ENCODE peak calls at places on chromosome 13, in nine cellular contexts. One of them, this sample, is unnamed. For H3K36me3, the result is how much of the 10 kb centered on the place peaks cover.

GRCh38 chr13:75299913-75300862 is 181.8 kb downstream of the TBC1D4 start:
- DNase-seq in hepatocyte: no peak
- DNase-seq in aorta: no peak
- DNase-seq in cardiac muscle cell: no peak
- DNase-seq in tibial nerve: no peak
- DNase-seq in CD8-positive, alpha-beta T cell: no peak
- DNase-seq in left ventricle myocardium inferior: no peak
- DNase-seq in neuronal stem cell: no peak
- DNase-seq in heart right ventricle: no peak
- DNase-seq in this sample: no peak

GRCh38 chr13:63112799-63113395 is 1697.2 kb upstream of the PCDH20 start:
- DNase-seq in hepatocyte: no peak
- DNase-seq in aorta: no peak
- DNase-seq in cardiac muscle cell: no peak
- DNase-seq in tibial nerve: no peak
- DNase-seq in CD8-positive, alpha-beta T cell: no peak
- DNase-seq in left ventricle myocardium inferior: no peak
- DNase-seq in neuronal stem cell: no peak
- DNase-seq in heart right ventricle: no peak
- DNase-seq in this sample: no peak

GRCh38 chr13:25440081-25440480 is 68.3 kb downstream of the ATP8A2 start:
- DNase-seq in hepatocyte: no peak
- DNase-seq in aorta: no peak
- DNase-seq in cardiac muscle cell: no peak
- DNase-seq in tibial nerve: no peak
- DNase-seq in CD8-positive, alpha-beta T cell: no peak
- DNase-seq in left ventricle myocardium inferior: no peak
- DNase-seq in neuronal stem cell: no peak
- DNase-seq in heart right ventricle: no peak
- DNase-seq in this sample: no peak

GRCh38 chr13:28442872-28443271 is 52.1 kb downstream of the FLT1 start:
- DNase-seq in hepatocyte: no peak
- DNase-seq in aorta: no peak
- DNase-seq in cardiac muscle cell: peak
- DNase-seq in tibial nerve: no peak
- DNase-seq in CD8-positive, alpha-beta T cell: no peak
- DNase-seq in left ventricle myocardium inferior: peak
- DNase-seq in neuronal stem cell: no peak
- DNase-seq in heart right ventricle: no peak
- DNase-seq in this sample: no peak

GRCh38 chr13:109494955-109495354 is 291.4 kb downstream of the IRS2 start:
- DNase-seq in hepatocyte: no peak
- DNase-seq in aorta: no peak
- DNase-seq in cardiac muscle cell: no peak
- DNase-seq in tibial nerve: no peak
- DNase-seq in CD8-positive, alpha-beta T cell: no peak
- DNase-seq in left ventricle myocardium inferior: no peak
- DNase-seq in neuronal stem cell: no peak
- DNase-seq in heart right ventricle: no peak
- DNase-seq in this sample: no peak

GRCh38 chr13:101346942-101347728 is 69.2 kb downstream of the NALCN start:
- DNase-seq in hepatocyte: no peak
- DNase-seq in aorta: no peak
- DNase-seq in cardiac muscle cell: no peak
- DNase-seq in tibial nerve: no peak
- DNase-seq in CD8-positive, alpha-beta T cell: no peak
- DNase-seq in left ventricle myocardium inferior: no peak
- DNase-seq in neuronal stem cell: no peak
- DNase-seq in heart right ventricle: no peak
- DNase-seq in this sample: no peak

GRCh38 chr13:52004508-52005183 is 6.6 kb downstream of the ATP7B start:
- DNase-seq in hepatocyte: no peak
- DNase-seq in aorta: no peak
- DNase-seq in cardiac muscle cell: no peak
- DNase-seq in tibial nerve: no peak
- DNase-seq in CD8-positive, alpha-beta T cell: no peak
- DNase-seq in left ventricle myocardium inferior: no peak
- DNase-seq in neuronal stem cell: no peak
- DNase-seq in heart right ventricle: no peak
- DNase-seq in this sample: no peak

GRCh38 chr13:43804461-43805070 is 17.8 kb upstream of the ENOX1 start:
- DNase-seq in hepatocyte: peak
- DNase-seq in aorta: no peak
- DNase-seq in cardiac muscle cell: peak
- DNase-seq in tibial nerve: no peak
- DNase-seq in CD8-positive, alpha-beta T cell: peak
- DNase-seq in left ventricle myocardium inferior: no peak
- DNase-seq in neuronal stem cell: peak
- DNase-seq in heart right ventricle: peak
- DNase-seq in this sample: peak

GRCh38 chr13:45473627-45474026 is 8.9 kb downstream of the COG3 start:
- DNase-seq in hepatocyte: no peak
- DNase-seq in aorta: no peak
- DNase-seq in cardiac muscle cell: peak
- DNase-seq in tibial nerve: no peak
- DNase-seq in CD8-positive, alpha-beta T cell: peak
- DNase-seq in left ventricle myocardium inferior: no peak
- DNase-seq in neuronal stem cell: no peak
- DNase-seq in heart right ventricle: no peak
- DNase-seq in this sample: peak

GRCh38 chr13:64675256-64675892 is 2554.8 kb downstream of the PCDH9 start:
- DNase-seq in hepatocyte: peak
- DNase-seq in aorta: no peak
- DNase-seq in cardiac muscle cell: no peak
- DNase-seq in tibial nerve: no peak
- DNase-seq in CD8-positive, alpha-beta T cell: no peak
- DNase-seq in left ventricle myocardium inferior: no peak
- DNase-seq in neuronal stem cell: no peak
- DNase-seq in heart right ventricle: no peak
- DNase-seq in this sample: no peak

GRCh38 chr13:58254961-58255360 is 623.4 kb downstream of the PCDH17 start:
- DNase-seq in hepatocyte: no peak
- DNase-seq in aorta: no peak
- DNase-seq in cardiac muscle cell: no peak
- DNase-seq in tibial nerve: no peak
- DNase-seq in CD8-positive, alpha-beta T cell: no peak
- DNase-seq in left ventricle myocardium inferior: no peak
- DNase-seq in neuronal stem cell: peak
- DNase-seq in heart right ventricle: no peak
- DNase-seq in this sample: no peak
- H3K4me3 ChIP-seq in hepatocyte: no peak
- H3K4me3 ChIP-seq in aorta: no peak
- H3K4me3 ChIP-seq in cardiac muscle cell: no peak
- H3K4me3 ChIP-seq in tibial nerve: no peak
- H3K4me3 ChIP-seq in CD8-positive, alpha-beta T cell: no peak
- H3K4me3 ChIP-seq in left ventricle myocardium inferior: no peak
- H3K4me3 ChIP-seq in neuronal stem cell: no peak
- H3K4me3 ChIP-seq in heart right ventricle: no peak
- H3K4me3 ChIP-seq in this sample: no peak

GRCh38 chr13:111303559-111303958 is 16.9 kb upstream of the TEX29 start:
- DNase-seq in hepatocyte: no peak
- DNase-seq in aorta: no peak
- DNase-seq in cardiac muscle cell: no peak
- DNase-seq in tibial nerve: no peak
- DNase-seq in CD8-positive, alpha-beta T cell: no peak
- DNase-seq in left ventricle myocardium inferior: no peak
- DNase-seq in neuronal stem cell: no peak
- DNase-seq in heart right ventricle: no peak
- DNase-seq in this sample: no peak
- H3K36me3 ChIP-seq in hepatocyte: under half
- H3K36me3 ChIP-seq in aorta: under half
- H3K36me3 ChIP-seq in cardiac muscle cell: under half
- H3K36me3 ChIP-seq in tibial nerve: under half
- H3K36me3 ChIP-seq in CD8-positive, alpha-beta T cell: under half
- H3K36me3 ChIP-seq in left ventricle myocardium inferior: half or more
- H3K36me3 ChIP-seq in neuronal stem cell: half or more
- H3K36me3 ChIP-seq in heart right ventricle: half or more
- H3K36me3 ChIP-seq in this sample: under half

GRCh38 chr13:80036845-80037504 is 304.0 kb downstream of the SPRY2 start:
- DNase-seq in hepatocyte: no peak
- DNase-seq in aorta: peak
- DNase-seq in cardiac muscle cell: no peak
- DNase-seq in tibial nerve: no peak
- DNase-seq in CD8-positive, alpha-beta T cell: no peak
- DNase-seq in left ventricle myocardium inferior: no peak
- DNase-seq in neuronal stem cell: no peak
- DNase-seq in heart right ventricle: no peak
- DNase-seq in this sample: no peak
- H3K4me3 ChIP-seq in hepatocyte: no peak
- H3K4me3 ChIP-seq in aorta: no peak
- H3K4me3 ChIP-seq in cardiac muscle cell: no peak
- H3K4me3 ChIP-seq in tibial nerve: no peak
- H3K4me3 ChIP-seq in CD8-positive, alpha-beta T cell: no peak
- H3K4me3 ChIP-seq in left ventricle myocardium inferior: no peak
- H3K4me3 ChIP-seq in neuronal stem cell: no peak
- H3K4me3 ChIP-seq in heart right ventricle: no peak
- H3K4me3 ChIP-seq in this sample: no peak

GRCh38 chr13:113464476-113464875 is 11.2 kb upstream of the ADPRHL1 start:
- DNase-seq in hepatocyte: no peak
- DNase-seq in aorta: no peak
- DNase-seq in cardiac muscle cell: no peak
- DNase-seq in tibial nerve: no peak
- DNase-seq in CD8-positive, alpha-beta T cell: no peak
- DNase-seq in left ventricle myocardium inferior: no peak
- DNase-seq in neuronal stem cell: no peak
- DNase-seq in heart right ventricle: no peak
- DNase-seq in this sample: no peak

GRCh38 chr13:113458218-113459065 is 5.2 kb upstream of the ADPRHL1 start:
- DNase-seq in hepatocyte: no peak
- DNase-seq in aorta: no peak
- DNase-seq in cardiac muscle cell: peak
- DNase-seq in tibial nerve: no peak
- DNase-seq in CD8-positive, alpha-beta T cell: no peak
- DNase-seq in left ventricle myocardium inferior: no peak
- DNase-seq in neuronal stem cell: no peak
- DNase-seq in heart right ventricle: peak
- DNase-seq in this sample: peak

GRCh38 chr13:113460599-113460998 is 7.3 kb upstream of the ADPRHL1 start:
- DNase-seq in hepatocyte: no peak
- DNase-seq in aorta: no peak
- DNase-seq in cardiac muscle cell: no peak
- DNase-seq in tibial nerve: no peak
- DNase-seq in CD8-positive, alpha-beta T cell: no peak
- DNase-seq in left ventricle myocardium inferior: no peak
- DNase-seq in neuronal stem cell: no peak
- DNase-seq in heart right ventricle: no peak
- DNase-seq in this sample: peak

GRCh38 chr13:113460064-113460555 is 6.8 kb upstream of the ADPRHL1 start:
- DNase-seq in hepatocyte: no peak
- DNase-seq in aorta: no peak
- DNase-seq in cardiac muscle cell: no peak
- DNase-seq in tibial nerve: no peak
- DNase-seq in CD8-positive, alpha-beta T cell: no peak
- DNase-seq in left ventricle myocardium inferior: no peak
- DNase-seq in neuronal stem cell: no peak
- DNase-seq in heart right ventricle: no peak
- DNase-seq in this sample: no peak

DNA sequence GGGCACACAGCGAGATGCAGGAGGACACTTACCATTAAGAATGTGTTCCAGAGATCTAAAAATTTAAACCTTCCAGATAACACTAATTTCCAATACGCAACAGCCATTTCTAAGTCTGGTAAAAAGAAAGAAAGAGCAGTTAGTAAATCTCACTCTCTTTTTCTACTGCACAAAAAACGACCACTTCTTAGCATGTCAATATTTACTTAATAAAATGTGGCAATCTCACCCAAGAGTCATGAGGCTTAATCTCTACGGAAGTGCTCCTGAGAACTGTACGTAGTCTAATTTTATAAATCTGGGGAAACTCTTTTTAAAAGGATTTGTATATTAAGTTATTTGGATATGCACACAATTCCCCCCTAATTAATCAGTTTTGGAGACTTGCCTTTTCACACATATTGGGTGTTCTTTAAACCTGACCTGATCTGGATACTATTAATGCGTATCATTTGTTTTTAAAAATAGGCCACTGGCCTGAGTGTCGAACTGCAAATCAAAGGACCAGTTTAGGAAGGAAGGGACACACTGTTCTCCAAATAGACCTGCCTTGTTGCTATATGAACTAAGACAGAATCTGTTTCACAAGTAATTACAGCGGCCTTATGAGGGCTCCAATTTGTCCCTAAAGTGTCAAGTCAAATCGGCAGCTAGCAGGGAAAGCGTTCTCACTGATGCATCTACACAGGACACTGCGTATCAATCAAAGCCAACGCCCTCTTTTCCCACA is 7.9 kb upstream of the ADPRHL1 start:
- DNase-seq in hepatocyte: no peak
- DNase-seq in aorta: no peak
- DNase-seq in cardiac muscle cell: no peak
- DNase-seq in tibial nerve: no peak
- DNase-seq in CD8-positive, alpha-beta T cell: no peak
- DNase-seq in left ventricle myocardium inferior: no peak
- DNase-seq in neuronal stem cell: no peak
- DNase-seq in heart right ventricle: no peak
- DNase-seq in this sample: no peak
- H3K36me3 ChIP-seq in hepatocyte: under half
- H3K36me3 ChIP-seq in aorta: under half
- H3K36me3 ChIP-seq in cardiac muscle cell: under half
- H3K36me3 ChIP-seq in tibial nerve: under half
- H3K36me3 ChIP-seq in CD8-positive, alpha-beta T cell: under half
- H3K36me3 ChIP-seq in left ventricle myocardium inferior: half or more
- H3K36me3 ChIP-seq in neuronal stem cell: half or more
- H3K36me3 ChIP-seq in heart right ventricle: half or more
- H3K36me3 ChIP-seq in this sample: under half

DNA sequence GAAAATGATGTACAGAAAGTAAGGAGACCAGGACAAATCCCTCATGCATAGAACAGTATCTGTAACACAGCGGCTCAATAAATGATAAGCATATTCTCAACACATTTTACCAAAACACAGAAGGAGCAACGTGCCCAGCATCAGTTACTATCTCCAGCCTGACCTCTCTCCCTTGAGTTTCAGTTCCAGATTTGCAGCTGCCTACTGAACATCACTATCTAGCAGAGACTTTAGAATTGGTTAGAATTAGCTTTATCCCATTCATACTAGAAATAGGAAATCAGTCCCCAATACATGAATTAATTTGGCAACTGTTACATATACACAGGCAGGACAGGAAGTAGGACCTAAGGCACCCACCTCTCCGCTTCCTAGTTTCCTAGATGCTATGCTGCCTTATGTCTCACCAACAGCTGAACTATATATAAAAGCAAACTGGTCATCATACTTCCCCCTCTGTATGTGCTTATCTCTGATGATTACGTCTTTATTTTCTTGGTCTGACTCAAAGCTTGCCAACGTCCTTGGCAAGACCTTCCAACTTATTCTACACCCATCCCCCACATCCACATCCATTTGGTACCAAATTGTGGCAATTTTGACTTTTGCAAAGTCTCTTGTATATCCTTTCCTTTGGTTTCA is 61.1 kb downstream of the SACS start:
- DNase-seq in hepatocyte: no peak
- DNase-seq in aorta: no peak
- DNase-seq in cardiac muscle cell: no peak
- DNase-seq in tibial nerve: no peak
- DNase-seq in CD8-positive, alpha-beta T cell: no peak
- DNase-seq in left ventricle myocardium inferior: no peak
- DNase-seq in neuronal stem cell: no peak
- DNase-seq in heart right ventricle: no peak
- DNase-seq in this sample: no peak
- H3K4me3 ChIP-seq in hepatocyte: no peak
- H3K4me3 ChIP-seq in aorta: no peak
- H3K4me3 ChIP-seq in cardiac muscle cell: no peak
- H3K4me3 ChIP-seq in tibial nerve: no peak
- H3K4me3 ChIP-seq in CD8-positive, alpha-beta T cell: no peak
- H3K4me3 ChIP-seq in left ventricle myocardium inferior: no peak
- H3K4me3 ChIP-seq in neuronal stem cell: no peak
- H3K4me3 ChIP-seq in heart right ventricle: no peak
- H3K4me3 ChIP-seq in this sample: no peak

This sample was measured in H7.